ENCODE peak calls at places on chromosomes 3 and 15, in ten cellular contexts. H is OCI-M1; O is HEK293T; L is activated CD4-positive, alpha-beta T cell treated with anti-CD3 and anti-CD28 coated beads for 48 hours; S is MCF 10A; N is amniotic stem cell; A is caudate nucleus; V is choroid plexus epithelial cell; X is cardiac muscle cell; Z is NCI-H2107. Q is an unnamed sample.

GRCh38 chr15:32817570-32817969 is 99.8 kb downstream of the GREM1 start:
- DNase-seq in N (no peak), O (no peak), V (no peak), S (no peak), X (no peak), Z (no peak), A (no peak), L (no peak), H (no peak), Q (no peak)

GRCh38 chr15:38877471-38877870 is 312.9 kb upstream of the RASGRP1 start:
- DNase-seq in V (no peak), H (no peak), L (no peak), A (no peak), S (no peak), X (no peak), N (no peak), O (no peak), Z (no peak), Q (no peak)

GRCh38 chr3:54511766-54512365 is 389.5 kb downstream of the CACNA2D3 start:
- DNase-seq in X (no peak), A (no peak), Z (no peak), L (no peak), V (no peak), O (no peak), S (no peak), H (no peak), N (no peak), Q (no peak)

GRCh38 chr3:149579838-149580542 is 77.8 kb downstream of the WWTR1 start:
- DNase-seq in L (peak), O (no peak), Z (no peak), N (no peak), S (peak), H (no peak), X (no peak), V (peak), A (no peak), Q (no peak)

GRCh38 chr3:32817195-32817560 is 619 bp upstream of the TRIM71 start:
- DNase-seq in O (no peak), X (peak), Z (no peak), A (no peak), N (no peak), L (peak), V (no peak), S (no peak), H (no peak), Q (no peak)

GRCh38 chr15:70475921-70476320 is 287.4 kb downstream of the UACA start:
- DNase-seq in Z (no peak), H (no peak), A (no peak), S (no peak), V (no peak), O (no peak), L (no peak), N (no peak), X (no peak), Q (no peak)

GRCh38 chr3:116059421-116060096 is 385.7 kb downstream of the LSAMP start:
- DNase-seq in Z (no peak), X (peak), V (peak), L (no peak), S (peak), O (peak), A (no peak), H (no peak), N (peak), Q (no peak)

GRCh38 chr3:121871434-121871833 is 22.8 kb upstream of the SLC15A2 start:
- DNase-seq in Z (no peak), H (peak), V (no peak), L (no peak), X (no peak), A (no peak), S (no peak), N (no peak), O (no peak), Q (no peak)

GRCh38 chr15:99052205-99052604 is 44.6 kb upstream of the PGPEP1L start:
- DNase-seq in O (no peak), A (no peak), N (no peak), S (no peak), Z (no peak), H (peak), X (no peak), L (no peak), V (no peak), Q (no peak)

GRCh38 chr3:54433846-54434245 is 311.5 kb downstream of the CACNA2D3 start:
- DNase-seq in L (no peak), N (no peak), S (peak), O (peak), A (no peak), V (no peak), H (no peak), Z (no peak), X (peak), Q (no peak)

GRCh38 chr3:156711113-156711512 is 36.7 kb downstream of the TIPARP start:
- DNase-seq in V (no peak), Z (no peak), N (no peak), S (no peak), A (no peak), H (no peak), L (no peak), X (no peak), O (no peak), Q (no peak)

GRCh38 chr3:124360626-124361025 is 368.7 kb upstream of the ROPN1 start:
- DNase-seq in A (no peak), H (no peak), V (peak), O (no peak), L (no peak), Z (no peak), S (no peak), X (no peak), N (no peak), Q (no peak)

GRCh38 chr3:156812521-156813335 is 13.4 kb upstream of the LEKR1 start:
- DNase-seq in O (peak), N (no peak), Z (no peak), S (peak), L (no peak), X (no peak), H (peak), A (no peak), V (peak), Q (no peak)

GRCh38 chr3:140206196-140207040 is 271.4 kb downstream of the CLSTN2 start:
- DNase-seq in L (no peak), Z (peak), A (no peak), N (peak), S (peak), O (peak), V (peak), X (peak), H (peak), Q (no peak)

GRCh38 chr3:13427662-13428603 is 7.8 kb upstream of the NUP210 start:
- DNase-seq in X (no peak), S (no peak), O (no peak), H (no peak), L (no peak), Z (no peak), A (no peak), V (no peak), N (no peak), Q (no peak)

GRCh38 chr3:106827515-106828213 is 549.6 kb upstream of the CCDC54 start:
- DNase-seq in Z (no peak), L (no peak), H (peak), N (no peak), O (no peak), S (no peak), X (no peak), V (peak), A (no peak), Q (no peak)

GRCh38 chr3:128850544-128850943 is 28.9 kb upstream of the ACAD9 start:
- DNase-seq in V (no peak), L (no peak), Z (no peak), S (no peak), O (no peak), A (no peak), X (no peak), H (no peak), N (no peak), Q (no peak)

GRCh38 chr3:23209747-23210495 is 6.8 kb downstream of the UBE2E2 start:
- DNase-seq in A (no peak), H (no peak), L (no peak), X (no peak), N (no peak), S (no peak), O (no peak), Z (no peak), V (no peak), Q (no peak)

GRCh38 chr3:158109295-158109803 is 540 bp upstream of the RSRC1 start:
- DNase-seq in L (no peak), V (no peak), H (no peak), S (no peak), Z (no peak), N (no peak), X (no peak), A (no peak), O (no peak), Q (no peak)

GRCh38 chr3:184551103-184551502 is 10.5 kb upstream of the EPHB3 start:
- DNase-seq in S (no peak), O (no peak), L (no peak), Z (no peak), N (no peak), A (no peak), H (no peak), V (no peak), X (no peak), Q (no peak)

GRCh38 chr15:60358935-60359672 is 38.7 kb downstream of the ANXA2 start:
- DNase-seq in X (no peak), Z (peak), O (no peak), H (no peak), A (no peak), S (no peak), V (peak), L (no peak), N (no peak), Q (no peak)

GRCh38 chr15:41256577-41257038 is 25.5 kb downstream of the CHP1 start:
- DNase-seq in O (no peak), X (no peak), H (no peak), N (no peak), A (no peak), S (peak), Z (no peak), V (peak), L (no peak), Q (no peak)

GRCh38 chr3:56976666-56977560 is 83.6 kb upstream of the SPATA12 start:
- DNase-seq in Z (no peak), S (peak), N (no peak), L (no peak), X (no peak), V (peak), O (no peak), H (no peak), A (no peak), Q (no peak)

GRCh38 chr15:47607750-47608149 is 109.6 kb upstream of the SEMA6D start:
- DNase-seq in L (no peak), S (no peak), Z (no peak), X (peak), A (no peak), V (peak), N (no peak), O (no peak), H (no peak), Q (no peak)

GRCh38 chr3:58386966-58387365 is 46.7 kb downstream of the PDHB start:
- DNase-seq in Z (no peak), N (no peak), S (no peak), X (peak), V (peak), A (peak), O (no peak), H (no peak), L (no peak), Q (no peak)

GRCh38 chr3:168426196-168426595 is 330.5 kb upstream of the GOLIM4 start:
- DNase-seq in Z (no peak), V (peak), X (no peak), H (no peak), S (no peak), N (peak), L (no peak), A (no peak), O (no peak), Q (no peak)

GRCh38 chr3:191492601-191493000 is 31.6 kb downstream of the PYDC2 start:
- DNase-seq in L (no peak), O (no peak), A (no peak), H (no peak), V (no peak), X (no peak), Z (no peak), S (peak), N (no peak), Q (no peak)